ENCODE peak calls at places on chromosomes 3 and 15, in four cellular contexts. W, V, D and T are unnamed samples.

GRCh38 chr3:184380210-184380626 is 364 bp downstream of the CHRD start:
- DNase-seq in V (no peak), W (peak), D (no peak), T (no peak)

GRCh38 chr3:9390265-9390888 is 7.0 kb upstream of the SETD5 start:
- DNase-seq in W (no peak), V (no peak), D (no peak), T (no peak)

GRCh38 chr15:78841891-78842290 is 30.6 kb upstream of the ADAMTS7 start:
- DNase-seq in W (no peak), V (no peak), D (no peak), T (no peak)

GRCh38 chr3:2656806-2657205 is 453.4 kb downstream of the IL5RA start:
- DNase-seq in W (no peak), V (no peak), D (no peak), T (no peak)

GRCh38 chr15:67125589-67126502 is 60.4 kb downstream of the SMAD3 start:
- DNase-seq in V (peak), D (peak), W (peak), T (no peak)

GRCh38 chr15:62711691-62712454 is 330.7 kb upstream of the TPM1 start:
- DNase-seq in W (peak), V (no peak), D (no peak), T (no peak)

GRCh38 chr3:149393355-149394165 is 16.1 kb upstream of the TM4SF1 start:
- DNase-seq in V (peak), D (peak), W (peak), T (peak)

GRCh38 chr3:188594137-188594536 is 440.2 kb downstream of the LPP start:
- DNase-seq in W (peak), D (peak), V (peak), T (no peak)

GRCh38 chr3:190192087-190192486 is 71.4 kb upstream of the P3H2 start:
- DNase-seq in W (no peak), D (no peak), V (no peak), T (no peak)

GRCh38 chr15:36791849-36792618 is 212.6 kb downstream of the CDIN1 start:
- DNase-seq in W (no peak), V (no peak), D (no peak), T (no peak)

GRCh38 chr3:61808526-61808925 is 247.2 kb downstream of the PTPRG start:
- DNase-seq in V (peak), D (no peak), W (no peak), T (no peak)